ENCODE peak calls at places on chromosomes 13 and 19, in five cellular contexts. X, Z, G, A and M are unnamed samples.

GRCh38 chr13:91347996-91348905 is 764 bp downstream of the MIR17HG start:
- DNase-seq in Z (peak; percentile 21), G (no peak), X (peak; percentile 50), A (peak; percentile 53), M (peak; percentile 60)

GRCh38 chr13:32135655-32136054 is 104.1 kb downstream of the FRY start:
- DNase-seq in X (no peak), Z (no peak), A (no peak), G (no peak), M (no peak)

GRCh38 chr13:44218501-44219240 is 155.0 kb upstream of the SERP2 start:
- DNase-seq in X (no peak), A (peak; percentile 72), Z (no peak), G (no peak), M (no peak)

GRCh38 chr19:41993612-41994483 is at the start of gene ATP1A3:
- DNase-seq in X (peak; percentile 86), A (peak; percentile 46), Z (peak; percentile 97), G (no peak), M (peak; percentile 84)

GRCh38 chr19:31140717-31141116 is 208.5 kb downstream of the TSHZ3 start:
- DNase-seq in A (no peak), Z (no peak), X (no peak), G (no peak), M (no peak)

GRCh38 chr13:33310245-33311038 is 24.9 kb upstream of the STARD13 start:
- DNase-seq in X (no peak), G (no peak), A (no peak), Z (no peak), M (no peak)

GRCh38 chr19:4730740-4731171 is 7.1 kb upstream of the DPP9 start:
- DNase-seq in A (no peak), Z (peak; percentile 58), X (peak; percentile 47), G (peak; percentile 37), M (peak; percentile 57)

GRCh38 chr13:48068036-48068435 is 26.9 kb downstream of the MED4 start:
- DNase-seq in A (no peak), Z (no peak), G (no peak), X (no peak), M (peak; percentile 11)

GRCh38 chr13:39379118-39379517 is 223.9 kb downstream of the LHFPL6 start:
- DNase-seq in X (no peak), Z (no peak), G (no peak), A (no peak), M (no peak)

GRCh38 chr13:32267836-32268439 is 47.2 kb downstream of the ZAR1L start:
- DNase-seq in A (no peak), G (peak; percentile 78), X (no peak), Z (peak; percentile 77), M (peak; percentile 37)

GRCh38 chr19:9673912-9674668 is 810 bp downstream of the ZNF562 start:
- DNase-seq in Z (no peak), X (no peak), G (no peak), A (no peak), M (no peak)

GRCh38 chr19:6249296-6249695 is 30.5 kb downstream of the MLLT1 start:
- DNase-seq in Z (no peak), A (no peak), X (no peak), G (no peak), M (no peak)

GRCh38 chr19:15684828-15685227 is 11.9 kb downstream of the CYP4F12 start:
- DNase-seq in X (no peak), Z (peak; percentile 16), A (no peak), G (no peak), M (no peak)

GRCh38 chr19:41696402-41697197 is 8.5 kb upstream of the CEACAM7 start:
- DNase-seq in A (no peak), G (no peak), Z (peak; percentile 30), X (no peak), M (no peak)

GRCh38 chr19:40517248-40517647 is 50.4 kb downstream of the SPTBN4 start:
- DNase-seq in X (no peak), Z (no peak), G (no peak), A (no peak), M (no peak)

GRCh38 chr19:18167975-18168645 is 5.5 kb upstream of the IFI30 start:
- DNase-seq in Z (peak; percentile 94), X (peak; percentile 82), G (peak; percentile 85), A (no peak), M (peak; percentile 57)

GRCh38 chr19:1624458-1624857 is 19.2 kb upstream of the UQCR11 start:
- DNase-seq in Z (peak; percentile 88), A (no peak), X (peak; percentile 81), G (peak; percentile 78), M (peak; percentile 88)